ENCODE peak calls at places on chromosomes 7 and 10, in nine cellular contexts. U, A, M, J, S, W, B, R and Y are unnamed samples.

GRCh38 chr7:2523941-2524807 is 4.6 kb downstream of the LFNG start:
- DNase-seq in M (peak), B (no peak), A (no peak), W (peak), R (peak), J (peak), U (no peak), S (no peak), Y (peak)

GRCh38 chr7:32588657-32589056 is 93.4 kb downstream of the AVL9 start:
- DNase-seq in W (peak), U (no peak), R (peak), S (no peak), M (no peak), J (no peak), B (peak), A (no peak), Y (no peak)

GRCh38 chr7:78852951-78853350 is 600.5 kb downstream of the MAGI2 start:
- DNase-seq in A (no peak), S (no peak), W (peak), M (no peak), R (peak), J (no peak), U (no peak), B (no peak), Y (no peak)

GRCh38 chr7:77537595-77538185 is 595 bp downstream of the PTPN12 start:
- DNase-seq in M (no peak), R (peak), A (peak), W (peak), S (no peak), B (no peak), J (peak), U (peak), Y (peak)

GRCh38 chr10:34018129-34018528 is 683.7 kb upstream of the NRP1 start:
- DNase-seq in U (no peak), R (peak), J (no peak), W (peak), M (no peak), S (no peak), B (no peak), A (no peak), Y (no peak)

GRCh38 chr10:60920479-60920878 is 23.5 kb downstream of the RHOBTB1 start:
- DNase-seq in J (no peak), U (no peak), A (no peak), R (no peak), S (no peak), M (no peak), B (no peak), W (no peak), Y (no peak)

GRCh38 chr10:15433850-15434537 is 62.9 kb upstream of the FAM171A1 start:
- DNase-seq in A (no peak), S (no peak), W (peak), M (no peak), R (peak), U (no peak), B (peak), J (no peak), Y (no peak)

GRCh38 chr7:117645456-117646181 is 165.8 kb downstream of the CFTR start:
- DNase-seq in U (no peak), A (no peak), S (no peak), J (no peak), M (no peak), R (peak), W (peak), B (no peak), Y (no peak)

GRCh38 chr7:24336461-24336860 is 52.5 kb downstream of the NPY start:
- DNase-seq in M (no peak), S (no peak), R (no peak), B (no peak), U (no peak), J (no peak), A (no peak), W (no peak), Y (no peak)

GRCh38 chr7:148151778-148152177 is 438.8 kb upstream of the C7orf33 start:
- DNase-seq in U (no peak), B (no peak), S (no peak), W (no peak), J (no peak), M (no peak), A (no peak), R (no peak), Y (no peak)

GRCh38 chr10:118800920-118801319 is 46.1 kb upstream of the CACUL1 start:
- DNase-seq in M (peak), J (no peak), U (no peak), B (no peak), R (peak), S (no peak), W (peak), A (no peak), Y (no peak)

GRCh38 chr7:112056409-112056808 is 149.8 kb downstream of the DOCK4 start:
- DNase-seq in R (peak), U (no peak), W (peak), B (no peak), A (no peak), M (no peak), S (no peak), J (no peak), Y (no peak)

GRCh38 chr7:99693427-99694200 is 13.8 kb upstream of the CYP3A5 start:
- DNase-seq in B (no peak), S (no peak), W (no peak), M (no peak), U (peak), J (no peak), R (no peak), A (no peak), Y (no peak)

GRCh38 chr7:118158766-118159165 is 25.2 kb upstream of the LSM8 start:
- DNase-seq in R (peak), S (no peak), U (no peak), B (no peak), M (no peak), A (no peak), J (no peak), W (no peak), Y (no peak)

GRCh38 chr7:117217121-117217520 is 105.7 kb downstream of the WNT2 start:
- DNase-seq in S (no peak), M (no peak), U (no peak), J (no peak), R (no peak), B (no peak), A (no peak), W (no peak), Y (no peak)

GRCh38 chr10:132158122-132158741 is 28.5 kb upstream of the DPYSL4 start:
- DNase-seq in M (peak), S (no peak), R (no peak), J (no peak), W (peak), A (no peak), U (no peak), B (no peak), Y (peak)

GRCh38 chr7:76294344-76295024 is 8.0 kb upstream of the HSPB1 start:
- DNase-seq in S (peak), M (peak), R (peak), J (peak), W (peak), U (no peak), B (peak), A (no peak), Y (peak)

GRCh38 chr10:60955957-60956425 is 12.0 kb upstream of the RHOBTB1 start:
- DNase-seq in A (no peak), S (no peak), J (no peak), R (peak), B (no peak), W (peak), M (no peak), U (no peak), Y (no peak)

GRCh38 chr10:101879456-101880189 is 36.0 kb upstream of the KCNIP2 start:
- DNase-seq in A (no peak), R (peak), S (no peak), B (no peak), M (no peak), W (peak), J (no peak), U (no peak), Y (no peak)

GRCh38 chr7:16982640-16983103 is 100.9 kb upstream of the AGR3 start:
- DNase-seq in B (no peak), R (peak), W (peak), A (no peak), S (no peak), J (no peak), U (no peak), M (no peak), Y (no peak)

GRCh38 chr10:95422196-95422595 is 131.4 kb upstream of the PDLIM1 start:
- DNase-seq in S (no peak), M (no peak), R (no peak), W (no peak), A (no peak), B (no peak), J (no peak), U (no peak), Y (no peak)

GRCh38 chr7:111711426-111712065 is 149.3 kb upstream of the IMMP2L start:
- DNase-seq in B (no peak), J (no peak), A (no peak), R (peak), M (no peak), W (no peak), S (no peak), U (no peak), Y (no peak)

GRCh38 chr10:47173929-47174442 is 126.0 kb upstream of the GDF10 start:
- DNase-seq in M (no peak), B (no peak), J (no peak), U (no peak), A (no peak), W (peak), R (peak), S (no peak), Y (no peak)

GRCh38 chr7:102004831-102005230 is 187.4 kb downstream of the CUX1 start:
- DNase-seq in J (no peak), R (no peak), M (no peak), U (no peak), W (no peak), S (no peak), B (no peak), A (no peak), Y (no peak)

GRCh38 chr10:43250925-43251663 is 15.8 kb downstream of the RASGEF1A start:
- DNase-seq in R (no peak), B (no peak), M (peak), W (no peak), A (no peak), J (peak), U (no peak), S (no peak), Y (peak)

GRCh38 chr10:111102381-111102973 is 25.6 kb downstream of the ADRA2A start:
- DNase-seq in R (no peak), M (no peak), A (no peak), S (no peak), U (no peak), W (no peak), B (no peak), J (no peak), Y (no peak)

GRCh38 chr10:31921031-31921430 is 7.6 kb downstream of the ARHGAP12 start:
- DNase-seq in S (no peak), A (no peak), M (no peak), W (no peak), J (no peak), U (no peak), B (no peak), R (no peak), Y (no peak)